ENCODE peak calls at places on chromosomes 6 and 20, in six cellular contexts. One of them, this sample, is unnamed.

GRCh38 chr6:116314878-116315277 is 35.1 kb upstream of the TSPYL1 start:
- DNase-seq in CD4-positive, alpha-beta memory T cell: no peak
- DNase-seq in substantia nigra: no peak
- DNase-seq in heart right ventricle: no peak
- DNase-seq in heart left ventricle: no peak
- DNase-seq in aorta: no peak
- DNase-seq in this sample: no peak

GRCh38 chr6:89034586-89035251 is 45.8 kb upstream of the PNRC1 start:
- DNase-seq in heart left ventricle: peak
- DNase-seq in aorta: no peak
- DNase-seq in substantia nigra: no peak
- DNase-seq in heart right ventricle: no peak
- DNase-seq in CD4-positive, alpha-beta memory T cell: no peak
- DNase-seq in this sample: peak

GRCh38 chr20:9508240-9508661 is 6.1 kb upstream of the LAMP5 start:
- DNase-seq in heart right ventricle: no peak
- DNase-seq in substantia nigra: no peak
- DNase-seq in heart left ventricle: no peak
- DNase-seq in CD4-positive, alpha-beta memory T cell: no peak
- DNase-seq in aorta: no peak
- DNase-seq in this sample: no peak

GRCh38 chr20:11112837-11113236 is 439.0 kb upstream of the JAG1 start:
- DNase-seq in heart right ventricle: no peak
- DNase-seq in substantia nigra: no peak
- DNase-seq in aorta: no peak
- DNase-seq in heart left ventricle: no peak
- DNase-seq in CD4-positive, alpha-beta memory T cell: no peak
- DNase-seq in this sample: no peak

GRCh38 chr6:89347825-89348224 is 4.7 kb downstream of the UBE2J1 start:
- DNase-seq in substantia nigra: no peak
- DNase-seq in CD4-positive, alpha-beta memory T cell: no peak
- DNase-seq in heart left ventricle: no peak
- DNase-seq in aorta: peak
- DNase-seq in heart right ventricle: no peak
- DNase-seq in this sample: peak

GRCh38 chr20:43985121-43985520 is 70.5 kb downstream of the TOX2 start:
- DNase-seq in heart left ventricle: no peak
- DNase-seq in aorta: no peak
- DNase-seq in heart right ventricle: no peak
- DNase-seq in CD4-positive, alpha-beta memory T cell: no peak
- DNase-seq in substantia nigra: no peak
- DNase-seq in this sample: no peak

GRCh38 chr6:11636121-11636520 is 98.6 kb downstream of the TMEM170B start:
- DNase-seq in substantia nigra: no peak
- DNase-seq in CD4-positive, alpha-beta memory T cell: peak
- DNase-seq in heart right ventricle: no peak
- DNase-seq in aorta: no peak
- DNase-seq in heart left ventricle: no peak
- DNase-seq in this sample: no peak

GRCh38 chr6:149140137-149140909 is 177.2 kb upstream of the TAB2 start:
- DNase-seq in substantia nigra: no peak
- DNase-seq in heart right ventricle: no peak
- DNase-seq in heart left ventricle: no peak
- DNase-seq in CD4-positive, alpha-beta memory T cell: peak
- DNase-seq in aorta: no peak
- DNase-seq in this sample: no peak

GRCh38 chr20:44228465-44229258 is 18.1 kb upstream of the OSER1 start:
- DNase-seq in CD4-positive, alpha-beta memory T cell: no peak
- DNase-seq in substantia nigra: no peak
- DNase-seq in aorta: no peak
- DNase-seq in heart left ventricle: no peak
- DNase-seq in heart right ventricle: no peak
- DNase-seq in this sample: no peak

GRCh38 chr6:51839975-51840374 is 247.4 kb downstream of the PKHD1 start:
- DNase-seq in CD4-positive, alpha-beta memory T cell: no peak
- DNase-seq in substantia nigra: no peak
- DNase-seq in heart left ventricle: no peak
- DNase-seq in heart right ventricle: no peak
- DNase-seq in aorta: no peak
- DNase-seq in this sample: no peak

GRCh38 chr6:135235716-135236115 is 54.6 kb downstream of the MYB start:
- DNase-seq in heart left ventricle: no peak
- DNase-seq in heart right ventricle: no peak
- DNase-seq in aorta: no peak
- DNase-seq in substantia nigra: no peak
- DNase-seq in CD4-positive, alpha-beta memory T cell: no peak
- DNase-seq in this sample: no peak

GRCh38 chr6:49524541-49524940 is 24.8 kb downstream of the GLYATL3 start:
- DNase-seq in CD4-positive, alpha-beta memory T cell: no peak
- DNase-seq in heart right ventricle: no peak
- DNase-seq in aorta: no peak
- DNase-seq in substantia nigra: no peak
- DNase-seq in heart left ventricle: no peak
- DNase-seq in this sample: no peak

GRCh38 chr6:149324428-149324827 is 6.9 kb downstream of the TAB2 start:
- DNase-seq in CD4-positive, alpha-beta memory T cell: no peak
- DNase-seq in heart left ventricle: no peak
- DNase-seq in heart right ventricle: no peak
- DNase-seq in substantia nigra: no peak
- DNase-seq in aorta: no peak
- DNase-seq in this sample: no peak

GRCh38 chr6:6856538-6857523 is 250.9 kb upstream of the RREB1 start:
- DNase-seq in heart right ventricle: peak
- DNase-seq in CD4-positive, alpha-beta memory T cell: no peak
- DNase-seq in substantia nigra: no peak
- DNase-seq in aorta: no peak
- DNase-seq in heart left ventricle: peak
- DNase-seq in this sample: peak

GRCh38 chr6:132161283-132161682 is 210.1 kb upstream of the CCN2 start:
- DNase-seq in aorta: no peak
- DNase-seq in heart left ventricle: no peak
- DNase-seq in substantia nigra: no peak
- DNase-seq in heart right ventricle: no peak
- DNase-seq in CD4-positive, alpha-beta memory T cell: no peak
- DNase-seq in this sample: no peak

GRCh38 chr6:2103644-2104523 is 141.5 kb downstream of the GMDS start:
- DNase-seq in CD4-positive, alpha-beta memory T cell: no peak
- DNase-seq in heart right ventricle: no peak
- DNase-seq in substantia nigra: no peak
- DNase-seq in aorta: no peak
- DNase-seq in heart left ventricle: no peak
- DNase-seq in this sample: no peak

GRCh38 chr6:13633343-13633742 is 18.2 kb downstream of the NOL7 start:
- DNase-seq in CD4-positive, alpha-beta memory T cell: no peak
- DNase-seq in substantia nigra: no peak
- DNase-seq in heart left ventricle: no peak
- DNase-seq in aorta: no peak
- DNase-seq in heart right ventricle: no peak
- DNase-seq in this sample: no peak

GRCh38 chr6:83384751-83385150 is 46.1 kb downstream of the ME1 start:
- DNase-seq in aorta: no peak
- DNase-seq in CD4-positive, alpha-beta memory T cell: no peak
- DNase-seq in heart left ventricle: no peak
- DNase-seq in substantia nigra: no peak
- DNase-seq in heart right ventricle: no peak
- DNase-seq in this sample: no peak

GRCh38 chr20:62980380-62980960 is 26.3 kb downstream of the BHLHE23 start:
- DNase-seq in heart left ventricle: no peak
- DNase-seq in substantia nigra: no peak
- DNase-seq in heart right ventricle: no peak
- DNase-seq in aorta: no peak
- DNase-seq in CD4-positive, alpha-beta memory T cell: no peak
- DNase-seq in this sample: no peak

GRCh38 chr6:150719099-150719767 is 119.5 kb downstream of the PLEKHG1 start:
- DNase-seq in heart left ventricle: no peak
- DNase-seq in substantia nigra: no peak
- DNase-seq in CD4-positive, alpha-beta memory T cell: no peak
- DNase-seq in aorta: no peak
- DNase-seq in heart right ventricle: no peak
- DNase-seq in this sample: no peak

GRCh38 chr6:131657630-131658111 is 20.6 kb downstream of the ENPP3 start:
- DNase-seq in CD4-positive, alpha-beta memory T cell: no peak
- DNase-seq in aorta: no peak
- DNase-seq in heart left ventricle: no peak
- DNase-seq in heart right ventricle: no peak
- DNase-seq in substantia nigra: no peak
- DNase-seq in this sample: no peak

GRCh38 chr6:82160255-82160990 is 87.1 kb downstream of the IBTK start:
- DNase-seq in substantia nigra: no peak
- DNase-seq in aorta: no peak
- DNase-seq in CD4-positive, alpha-beta memory T cell: no peak
- DNase-seq in heart left ventricle: no peak
- DNase-seq in heart right ventricle: no peak
- DNase-seq in this sample: no peak

GRCh38 chr6:53335224-53335994 is 13.3 kb downstream of the ELOVL5 start:
- DNase-seq in aorta: no peak
- DNase-seq in substantia nigra: no peak
- DNase-seq in CD4-positive, alpha-beta memory T cell: peak
- DNase-seq in heart left ventricle: no peak
- DNase-seq in heart right ventricle: no peak
- DNase-seq in this sample: no peak

GRCh38 chr20:8454137-8454712 is 322.2 kb downstream of the PLCB1 start:
- DNase-seq in aorta: no peak
- DNase-seq in heart right ventricle: no peak
- DNase-seq in substantia nigra: no peak
- DNase-seq in CD4-positive, alpha-beta memory T cell: no peak
- DNase-seq in heart left ventricle: no peak
- DNase-seq in this sample: no peak

GRCh38 chr6:39073471-39074355 is 25.1 kb downstream of the GLP1R start:
- DNase-seq in heart right ventricle: no peak
- DNase-seq in aorta: no peak
- DNase-seq in heart left ventricle: no peak
- DNase-seq in substantia nigra: no peak
- DNase-seq in CD4-positive, alpha-beta memory T cell: no peak
- DNase-seq in this sample: no peak

DNA sequence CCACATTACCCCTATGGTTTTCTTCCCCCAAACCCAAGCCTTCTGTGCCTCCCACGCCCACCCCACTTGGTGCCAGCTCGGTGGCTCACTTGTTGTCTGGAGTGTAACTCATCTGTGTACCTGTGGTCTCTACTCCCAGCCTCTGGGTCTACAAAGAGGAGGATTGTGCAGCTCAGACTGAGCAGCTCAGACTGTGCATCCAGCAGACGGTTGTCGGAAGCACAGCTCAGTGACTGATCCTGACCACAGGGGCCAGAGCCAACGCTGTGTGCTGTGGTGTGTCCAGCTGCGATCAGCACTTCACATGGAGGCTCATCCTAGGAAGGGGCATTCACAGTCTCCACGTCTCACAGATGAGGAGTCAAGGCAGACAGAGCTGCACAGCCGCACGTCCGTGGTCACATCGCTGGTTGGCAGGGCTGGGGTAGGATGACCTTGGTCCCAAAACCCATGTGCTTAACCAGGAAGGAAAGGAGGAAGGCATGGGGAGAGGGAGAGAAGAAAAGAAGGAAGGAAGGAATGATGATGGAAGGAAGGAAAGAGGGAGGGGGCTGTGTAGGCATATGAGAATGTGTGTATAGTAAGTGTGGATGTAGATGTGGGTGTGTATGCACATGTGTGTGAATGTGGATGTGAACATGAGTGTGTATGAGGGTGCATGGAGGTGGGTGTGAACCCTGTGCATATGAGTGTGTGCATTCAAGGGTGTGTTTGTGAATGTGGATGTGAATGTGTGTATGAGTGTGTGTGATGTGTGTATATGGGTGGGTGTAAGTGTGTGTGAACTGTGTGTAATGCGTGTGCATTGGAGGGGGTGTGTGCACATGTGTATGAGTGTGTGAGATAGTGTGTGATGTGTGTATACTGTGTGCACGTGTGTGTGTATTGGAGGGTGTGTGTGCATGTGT is 28.2 kb upstream of the STX16 start:
- DNase-seq in aorta: no peak
- DNase-seq in substantia nigra: no peak
- DNase-seq in heart left ventricle: no peak
- DNase-seq in CD4-positive, alpha-beta memory T cell: no peak
- DNase-seq in heart right ventricle: no peak
- DNase-seq in this sample: no peak
- H3K27ac ChIP-seq in aorta: no peak
- H3K27ac ChIP-seq in substantia nigra: no peak
- H3K27ac ChIP-seq in heart left ventricle: no peak
- H3K27ac ChIP-seq in CD4-positive, alpha-beta memory T cell: no peak
- H3K27ac ChIP-seq in heart right ventricle: no peak
- H3K27ac ChIP-seq in this sample: no peak

DNA sequence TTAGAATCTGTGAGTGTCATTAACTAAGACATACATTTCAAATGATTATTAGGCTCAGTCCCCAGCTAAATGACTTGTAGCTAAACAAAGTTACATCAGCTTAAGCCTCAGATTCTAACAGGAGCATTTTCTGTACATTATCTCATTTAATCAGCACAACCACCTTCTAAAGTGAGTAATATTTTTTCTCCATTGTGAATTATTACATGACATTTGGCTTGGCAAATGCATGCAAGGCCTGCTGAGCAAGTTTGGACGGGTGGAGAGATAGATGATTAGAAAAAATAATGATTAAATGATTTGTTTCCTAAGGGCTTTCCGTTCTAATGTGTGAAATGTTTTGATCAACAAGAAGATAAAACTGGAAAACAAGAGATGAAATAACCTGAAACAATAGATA is 20.7 kb downstream of the DCBLD1 start:
- DNase-seq in aorta: no peak
- DNase-seq in heart right ventricle: no peak
- DNase-seq in substantia nigra: no peak
- DNase-seq in heart left ventricle: no peak
- DNase-seq in CD4-positive, alpha-beta memory T cell: no peak
- DNase-seq in this sample: no peak
- H3K27ac ChIP-seq in aorta: no peak
- H3K27ac ChIP-seq in heart right ventricle: no peak
- H3K27ac ChIP-seq in substantia nigra: no peak
- H3K27ac ChIP-seq in heart left ventricle: no peak
- H3K27ac ChIP-seq in CD4-positive, alpha-beta memory T cell: no peak
- H3K27ac ChIP-seq in this sample: no peak

DNA sequence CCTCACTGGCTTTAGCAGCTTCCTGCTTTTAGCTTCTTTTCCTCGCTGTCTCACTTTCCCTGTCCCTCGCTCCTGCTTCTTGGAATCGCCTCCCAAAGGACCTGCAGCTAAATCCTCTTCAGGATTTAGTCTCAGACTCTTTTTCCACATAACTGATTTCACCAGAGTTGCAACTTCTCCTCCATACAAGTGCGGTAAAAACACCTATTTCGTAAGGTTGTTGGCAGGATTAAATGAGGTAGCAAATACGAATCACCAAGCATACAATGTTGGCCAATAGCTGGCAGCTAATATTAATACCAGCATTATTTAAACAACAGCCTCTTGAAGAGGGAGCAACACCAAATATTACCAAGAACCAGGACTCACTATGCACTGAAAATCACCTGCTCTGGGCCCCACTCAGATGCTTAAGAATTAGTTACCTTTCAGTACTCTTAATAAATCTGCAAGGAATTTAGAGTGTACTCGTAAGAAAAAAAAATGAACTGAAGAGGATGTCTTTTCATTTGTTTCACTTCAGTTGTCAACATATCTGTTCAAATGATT is 123.0 kb downstream of the DTNBP1 start:
- DNase-seq in substantia nigra: no peak
- DNase-seq in heart left ventricle: no peak
- DNase-seq in CD4-positive, alpha-beta memory T cell: no peak
- DNase-seq in aorta: no peak
- DNase-seq in heart right ventricle: no peak
- DNase-seq in this sample: no peak
- H3K27ac ChIP-seq in substantia nigra: no peak
- H3K27ac ChIP-seq in heart left ventricle: no peak
- H3K27ac ChIP-seq in CD4-positive, alpha-beta memory T cell: no peak
- H3K27ac ChIP-seq in aorta: no peak
- H3K27ac ChIP-seq in heart right ventricle: no peak
- H3K27ac ChIP-seq in this sample: no peak

GRCh38 chr6:125155344-125155743 is 1.8 kb downstream of the TPD52L1 start:
- DNase-seq in aorta: no peak
- DNase-seq in substantia nigra: no peak
- DNase-seq in CD4-positive, alpha-beta memory T cell: no peak
- DNase-seq in heart left ventricle: no peak
- DNase-seq in heart right ventricle: no peak
- DNase-seq in this sample: no peak
- H3K27ac ChIP-seq in aorta: no peak
- H3K27ac ChIP-seq in substantia nigra: no peak
- H3K27ac ChIP-seq in CD4-positive, alpha-beta memory T cell: no peak
- H3K27ac ChIP-seq in heart left ventricle: peak
- H3K27ac ChIP-seq in heart right ventricle: peak
- H3K27ac ChIP-seq in this sample: peak